ENCODE peak calls at places on chromosome 3, in nine cellular contexts. F, T, J, H, M, S, V, N and C are unnamed samples.

GRCh38 chr3:76063019-76063418 is 277.7 kb upstream of the ZNF717 start:
- DNase-seq in F (no peak), T (no peak), J (no peak), H (no peak), M (peak; percentile 10), S (no peak), V (no peak), N (no peak), C (no peak)

GRCh38 chr3:17125738-17126137 is 241.0 kb downstream of the PLCL2 start:
- DNase-seq in F (no peak), T (no peak), J (no peak), H (no peak), M (no peak), S (no peak), V (no peak), N (no peak), C (no peak)

GRCh38 chr3:72891053-72891855 is 3.4 kb downstream of the GXYLT2 start:
- DNase-seq in F (no peak), T (no peak), J (peak; percentile 14), H (no peak), M (peak; percentile 100), S (no peak), V (peak; percentile 73), N (peak; percentile 34), C (peak; percentile 46)

GRCh38 chr3:157868168-157868567 is 238.1 kb downstream of the SHOX2 start:
- DNase-seq in F (no peak), T (no peak), J (no peak), H (no peak), M (peak; percentile 93), S (no peak), V (no peak), N (no peak), C (no peak)

GRCh38 chr3:170511371-170511770 is 74.5 kb downstream of the SLC7A14 start:
- DNase-seq in F (no peak), T (no peak), J (no peak), H (no peak), M (no peak), S (no peak), V (no peak), N (no peak), C (no peak)

GRCh38 chr3:127428344-127429001 is 140.6 kb upstream of the PRR20G start:
- DNase-seq in F (peak; percentile 45), T (no peak), J (no peak), H (no peak), M (peak; percentile 4), S (no peak), V (no peak), N (no peak), C (peak; percentile 14)

GRCh38 chr3:53773586-53774368 is 72.4 kb downstream of the CHDH start:
- DNase-seq in F (no peak), T (no peak), J (no peak), H (no peak), M (peak; percentile 97), S (no peak), V (peak; percentile 65), N (no peak), C (peak; percentile 43)

GRCh38 chr3:188439080-188439479 is 285.1 kb downstream of the LPP start:
- DNase-seq in F (no peak), T (no peak), J (no peak), H (peak; percentile 85), M (no peak), S (no peak), V (no peak), N (no peak), C (no peak)

GRCh38 chr3:31978553-31978952 is 2.5 kb downstream of the OSBPL10 start:
- DNase-seq in F (no peak), T (no peak), J (no peak), H (no peak), M (no peak), S (no peak), V (no peak), N (no peak), C (no peak)

GRCh38 chr3:117793684-117794304 is 1084.2 kb downstream of the TUSC7 start:
- DNase-seq in F (no peak), T (no peak), J (no peak), H (no peak), M (peak; percentile 25), S (no peak), V (no peak), N (no peak), C (peak; percentile 2)

GRCh38 chr3:123449986-123450474 is 1.1 kb upstream of the ADCY5 start:
- DNase-seq in F (peak; percentile 83), T (no peak), J (peak; percentile 77), H (no peak), M (no peak), S (peak; percentile 26), V (peak; percentile 47), N (peak; percentile 48), C (peak; percentile 19)

GRCh38 chr3:127394031-127394430 is 106.2 kb upstream of the PRR20G start:
- DNase-seq in F (peak; percentile 38), T (no peak), J (no peak), H (no peak), M (no peak), S (no peak), V (no peak), N (no peak), C (no peak)

GRCh38 chr3:14946749-14947104 is 656 bp upstream of the NR2C2 start:
- DNase-seq in F (no peak), T (no peak), J (no peak), H (no peak), M (peak; percentile 29), S (no peak), V (no peak), N (no peak), C (no peak)
- TF ChIP-seq CTCF in F (no peak), T (no peak), J (no peak), H (no peak), M (no peak), S (no peak), V (no peak), N (no peak), C (no peak)

DNA sequence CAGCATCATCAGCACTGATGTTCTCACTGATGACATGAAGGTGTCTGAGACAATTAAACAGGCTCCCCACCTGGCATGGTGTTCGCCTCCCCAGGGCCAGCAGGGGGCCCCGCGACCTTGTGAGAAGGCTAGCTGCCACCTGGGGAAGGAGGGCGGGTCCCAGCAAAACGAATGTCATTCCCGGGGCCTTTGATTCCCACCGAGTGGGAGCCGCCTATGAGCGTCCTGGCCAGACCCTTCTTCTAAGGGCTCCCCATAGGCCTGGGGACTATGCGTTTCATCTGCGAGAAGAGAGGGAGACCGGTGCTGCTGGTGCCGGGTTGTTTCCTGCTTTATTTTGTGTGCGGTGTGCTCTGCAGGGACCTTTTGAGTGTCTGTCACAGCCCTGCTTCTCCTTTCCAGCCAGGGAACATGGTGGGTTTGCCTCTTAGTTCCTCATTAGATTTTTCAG is 20.5 kb upstream of the MINDY4B start:
- DNase-seq in F (peak; percentile 94), T (no peak), J (peak; percentile 76), H (peak; percentile 16), M (no peak), S (peak; percentile 60), V (peak; percentile 82), N (peak; percentile 34), C (peak; percentile 49)
- TF ChIP-seq CTCF in F (peak; percentile 90), T (peak; percentile 25), J (peak; percentile 57), H (peak; percentile 73), M (peak; percentile 60), S (peak; percentile 86), V (peak; percentile 63), N (peak; percentile 55), C (peak; percentile 64)

GRCh38 chr3:167835953-167836352 is 100.4 kb downstream of the SERPINI1 start:
- DNase-seq in F (no peak), T (no peak), J (no peak), H (no peak), M (no peak), S (no peak), V (no peak), N (no peak), C (no peak)

GRCh38 chr3:167835359-167835758 is 99.8 kb downstream of the SERPINI1 start:
- DNase-seq in F (no peak), T (no peak), J (no peak), H (no peak), M (no peak), S (no peak), V (no peak), N (no peak), C (no peak)

GRCh38 chr3:167840247-167840646 is 104.7 kb downstream of the SERPINI1 start:
- DNase-seq in F (no peak), T (no peak), J (no peak), H (no peak), M (no peak), S (no peak), V (no peak), N (no peak), C (no peak)

GRCh38 chr3:167839460-167839859 is 103.9 kb downstream of the SERPINI1 start:
- DNase-seq in F (no peak), T (no peak), J (no peak), H (no peak), M (no peak), S (no peak), V (no peak), N (no peak), C (no peak)

DNA sequence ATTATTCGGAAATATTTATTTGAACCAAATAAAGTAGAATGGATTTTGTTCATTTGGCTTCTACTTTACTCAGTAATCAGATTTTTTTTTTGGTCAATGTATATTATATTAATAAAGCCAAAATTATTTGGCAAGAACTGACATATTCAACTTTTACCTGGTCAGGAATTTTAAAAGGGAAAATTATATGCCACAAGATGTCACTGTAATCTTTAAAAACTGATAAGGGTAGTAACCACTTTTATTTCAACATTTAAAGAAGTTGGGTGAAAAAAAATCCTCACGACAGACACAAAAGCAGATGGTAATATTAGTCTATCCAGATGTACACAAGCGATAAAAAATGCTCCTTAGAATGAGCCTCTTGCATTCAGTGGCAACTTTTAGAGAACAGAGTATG is 101.9 kb downstream of the SERPINI1 start:
- DNase-seq in F (no peak), T (no peak), J (no peak), H (no peak), M (peak; percentile 28), S (no peak), V (no peak), N (no peak), C (no peak)
- TF ChIP-seq CTCF in F (no peak), T (no peak), J (no peak), H (no peak), M (no peak), S (no peak), V (peak; percentile 26), N (peak; percentile 49), C (peak; percentile 6)

GRCh38 chr3:129017531-129017899 is 16.4 kb downstream of the EFCC1 start:
- DNase-seq in F (no peak), T (no peak), J (no peak), H (no peak), M (no peak), S (no peak), V (no peak), N (no peak), C (no peak)

GRCh38 chr3:129014793-129015345 is 13.8 kb downstream of the EFCC1 start:
- DNase-seq in F (no peak), T (no peak), J (no peak), H (no peak), M (no peak), S (no peak), V (no peak), N (no peak), C (no peak)

GRCh38 chr3:129015388-129016105 is 14.4 kb downstream of the EFCC1 start:
- DNase-seq in F (no peak), T (no peak), J (no peak), H (peak; percentile 97), M (no peak), S (no peak), V (no peak), N (peak; percentile 59), C (no peak)

GRCh38 chr3:129016725-129017530 is 15.8 kb downstream of the EFCC1 start:
- DNase-seq in F (no peak), T (no peak), J (no peak), H (no peak), M (peak; percentile 54), S (no peak), V (no peak), N (peak; percentile 75), C (no peak)

GRCh38 chr3:129016366-129016724 is 15.2 kb downstream of the EFCC1 start:
- DNase-seq in F (no peak), T (no peak), J (no peak), H (peak; percentile 45), M (no peak), S (no peak), V (peak; percentile 44), N (no peak), C (peak; percentile 36)
- TF ChIP-seq CTCF in F (no peak), T (no peak), J (no peak), H (no peak), M (no peak), S (no peak), V (no peak), N (no peak), C (no peak)